ENCODE peak calls at places on chromosomes 2 and 18, in six cellular contexts. One of them, this sample, is unnamed.
A peak's percentile ranks its signal among the peaks of the same experiment; 100 is the strongest.

GRCh38 chr2:17878222-17879136 is at the start of gene KCNS3:
- DNase-seq in IMR-90: peak; percentile 14
- DNase-seq in upper lobe of left lung: peak; percentile 66
- DNase-seq in ovary: peak; percentile 12
- DNase-seq in heart left ventricle: peak; percentile 31
- DNase-seq in lower leg skin: no peak
- DNase-seq in this sample: peak; percentile 67

GRCh38 chr18:42635378-42636048 is 480.0 kb downstream of the RIT2 start:
- DNase-seq in IMR-90: no peak
- DNase-seq in upper lobe of left lung: no peak
- DNase-seq in ovary: no peak
- DNase-seq in heart left ventricle: no peak
- DNase-seq in lower leg skin: no peak
- DNase-seq in this sample: no peak

GRCh38 chr2:152407806-152408205 is 72.8 kb downstream of the FMNL2 start:
- DNase-seq in IMR-90: no peak
- DNase-seq in upper lobe of left lung: no peak
- DNase-seq in ovary: no peak
- DNase-seq in heart left ventricle: no peak
- DNase-seq in lower leg skin: no peak
- DNase-seq in this sample: no peak

GRCh38 chr2:165141601-165142000 is 62.2 kb downstream of the SCN3A start:
- DNase-seq in IMR-90: peak; percentile 3
- DNase-seq in upper lobe of left lung: no peak
- DNase-seq in ovary: no peak
- DNase-seq in heart left ventricle: no peak
- DNase-seq in lower leg skin: no peak
- DNase-seq in this sample: no peak

GRCh38 chr18:59055345-59056032 is 84.2 kb upstream of the SEC11C start:
- DNase-seq in IMR-90: no peak
- DNase-seq in upper lobe of left lung: no peak
- DNase-seq in ovary: no peak
- DNase-seq in heart left ventricle: no peak
- DNase-seq in lower leg skin: no peak
- DNase-seq in this sample: no peak

GRCh38 chr18:10304853-10305252 is 149.6 kb upstream of the APCDD1 start:
- DNase-seq in IMR-90: peak; percentile 79
- DNase-seq in upper lobe of left lung: peak; percentile 44
- DNase-seq in ovary: no peak
- DNase-seq in heart left ventricle: no peak
- DNase-seq in lower leg skin: peak; percentile 76
- DNase-seq in this sample: no peak

GRCh38 chr2:223101340-223102039 is 49.5 kb downstream of the KCNE4 start:
- DNase-seq in IMR-90: peak; percentile 55
- DNase-seq in upper lobe of left lung: no peak
- DNase-seq in ovary: no peak
- DNase-seq in heart left ventricle: no peak
- DNase-seq in lower leg skin: no peak
- DNase-seq in this sample: no peak

GRCh38 chr18:5772271-5772670 is 123.1 kb downstream of the TMEM200C start:
- DNase-seq in IMR-90: peak; percentile 26
- DNase-seq in upper lobe of left lung: no peak
- DNase-seq in ovary: no peak
- DNase-seq in heart left ventricle: no peak
- DNase-seq in lower leg skin: no peak
- DNase-seq in this sample: no peak

GRCh38 chr18:596288-596881 is 403 bp upstream of the CLUL1 start:
- DNase-seq in IMR-90: no peak
- DNase-seq in upper lobe of left lung: peak; percentile 86
- DNase-seq in ovary: peak; percentile 65
- DNase-seq in heart left ventricle: no peak
- DNase-seq in lower leg skin: peak; percentile 25
- DNase-seq in this sample: peak; percentile 53

GRCh38 chr2:157509755-157510154 is 65.9 kb upstream of the CYTIP start:
- DNase-seq in IMR-90: no peak
- DNase-seq in upper lobe of left lung: no peak
- DNase-seq in ovary: no peak
- DNase-seq in heart left ventricle: no peak
- DNase-seq in lower leg skin: no peak
- DNase-seq in this sample: no peak

GRCh38 chr2:223586261-223586660 is 15.9 kb downstream of the SCG2 start:
- DNase-seq in IMR-90: peak; percentile 88
- DNase-seq in upper lobe of left lung: no peak
- DNase-seq in ovary: no peak
- DNase-seq in heart left ventricle: no peak
- DNase-seq in lower leg skin: no peak
- DNase-seq in this sample: no peak

GRCh38 chr2:24424387-24424786 is 64.1 kb upstream of the ITSN2 start:
- DNase-seq in IMR-90: no peak
- DNase-seq in upper lobe of left lung: no peak
- DNase-seq in ovary: no peak
- DNase-seq in heart left ventricle: no peak
- DNase-seq in lower leg skin: no peak
- DNase-seq in this sample: no peak

GRCh38 chr2:9311488-9311887 is 104.9 kb downstream of the ASAP2 start:
- DNase-seq in IMR-90: peak; percentile 90
- DNase-seq in upper lobe of left lung: no peak
- DNase-seq in ovary: no peak
- DNase-seq in heart left ventricle: peak; percentile 70
- DNase-seq in lower leg skin: no peak
- DNase-seq in this sample: no peak

GRCh38 chr2:85435220-85435958 is 16.9 kb downstream of the SH2D6 start:
- DNase-seq in IMR-90: no peak
- DNase-seq in upper lobe of left lung: peak; percentile 62
- DNase-seq in ovary: no peak
- DNase-seq in heart left ventricle: no peak
- DNase-seq in lower leg skin: no peak
- DNase-seq in this sample: peak; percentile 72

GRCh38 chr2:208006833-208007232 is 18.5 kb downstream of the PLEKHM3 start:
- DNase-seq in IMR-90: peak; percentile 41
- DNase-seq in upper lobe of left lung: no peak
- DNase-seq in ovary: no peak
- DNase-seq in heart left ventricle: no peak
- DNase-seq in lower leg skin: no peak
- DNase-seq in this sample: no peak

GRCh38 chr2:109677815-109678580 is 63.8 kb downstream of the SOWAHC start:
- DNase-seq in IMR-90: no peak
- DNase-seq in upper lobe of left lung: no peak
- DNase-seq in ovary: no peak
- DNase-seq in heart left ventricle: no peak
- DNase-seq in lower leg skin: no peak
- DNase-seq in this sample: no peak

GRCh38 chr2:144459937-144460336 is 60.0 kb downstream of the ZEB2 start:
- DNase-seq in IMR-90: peak; percentile 81
- DNase-seq in upper lobe of left lung: no peak
- DNase-seq in ovary: no peak
- DNase-seq in heart left ventricle: no peak
- DNase-seq in lower leg skin: no peak
- DNase-seq in this sample: no peak

GRCh38 chr2:8258406-8258805 is 423.4 kb upstream of the ID2 start:
- DNase-seq in IMR-90: no peak
- DNase-seq in upper lobe of left lung: no peak
- DNase-seq in ovary: no peak
- DNase-seq in heart left ventricle: no peak
- DNase-seq in lower leg skin: no peak
- DNase-seq in this sample: no peak

GRCh38 chr18:14768241-14768640 is 20.3 kb downstream of the ANKRD30B start:
- DNase-seq in IMR-90: no peak
- DNase-seq in upper lobe of left lung: no peak
- DNase-seq in ovary: no peak
- DNase-seq in heart left ventricle: no peak
- DNase-seq in lower leg skin: no peak
- DNase-seq in this sample: no peak

GRCh38 chr2:119223521-119224390 is at the start of gene STEAP3:
- DNase-seq in IMR-90: peak; percentile 35
- DNase-seq in upper lobe of left lung: peak; percentile 90
- DNase-seq in ovary: peak; percentile 63
- DNase-seq in heart left ventricle: peak; percentile 88
- DNase-seq in lower leg skin: peak; percentile 43
- DNase-seq in this sample: peak; percentile 96

GRCh38 chr2:96964221-96964905 is 22.0 kb downstream of the FAM178B start:
- DNase-seq in IMR-90: no peak
- DNase-seq in upper lobe of left lung: no peak
- DNase-seq in ovary: no peak
- DNase-seq in heart left ventricle: no peak
- DNase-seq in lower leg skin: no peak
- DNase-seq in this sample: no peak

GRCh38 chr2:1748741-1749488 is 4.6 kb upstream of the PXDN start:
- DNase-seq in IMR-90: no peak
- DNase-seq in upper lobe of left lung: peak; percentile 14
- DNase-seq in ovary: peak; percentile 12
- DNase-seq in heart left ventricle: peak; percentile 13
- DNase-seq in lower leg skin: no peak
- DNase-seq in this sample: no peak

GRCh38 chr2:238286987-238287386 is 1.4 kb downstream of the PER2 start:
- DNase-seq in IMR-90: no peak
- DNase-seq in upper lobe of left lung: no peak
- DNase-seq in ovary: no peak
- DNase-seq in heart left ventricle: no peak
- DNase-seq in lower leg skin: no peak
- DNase-seq in this sample: no peak

GRCh38 chr2:239344857-239345216 is 56.0 kb downstream of the HDAC4 start:
- DNase-seq in IMR-90: no peak
- DNase-seq in upper lobe of left lung: peak; percentile 44
- DNase-seq in ovary: no peak
- DNase-seq in heart left ventricle: peak; percentile 75
- DNase-seq in lower leg skin: no peak
- DNase-seq in this sample: no peak

GRCh38 chr2:236776695-236777251 is 207.1 kb downstream of the ACKR3 start:
- DNase-seq in IMR-90: peak; percentile 35
- DNase-seq in upper lobe of left lung: no peak
- DNase-seq in ovary: no peak
- DNase-seq in heart left ventricle: no peak
- DNase-seq in lower leg skin: no peak
- DNase-seq in this sample: no peak

GRCh38 chr2:167869200-167869599 is 378.2 kb downstream of the STK39 start:
- DNase-seq in IMR-90: no peak
- DNase-seq in upper lobe of left lung: no peak
- DNase-seq in ovary: no peak
- DNase-seq in heart left ventricle: no peak
- DNase-seq in lower leg skin: no peak
- DNase-seq in this sample: no peak

GRCh38 chr2:217897816-217898806 is 104.7 kb downstream of the TNS1 start:
- DNase-seq in IMR-90: no peak
- DNase-seq in upper lobe of left lung: peak; percentile 91
- DNase-seq in ovary: peak; percentile 45
- DNase-seq in heart left ventricle: peak; percentile 82
- DNase-seq in lower leg skin: no peak
- DNase-seq in this sample: peak; percentile 58

DNA sequence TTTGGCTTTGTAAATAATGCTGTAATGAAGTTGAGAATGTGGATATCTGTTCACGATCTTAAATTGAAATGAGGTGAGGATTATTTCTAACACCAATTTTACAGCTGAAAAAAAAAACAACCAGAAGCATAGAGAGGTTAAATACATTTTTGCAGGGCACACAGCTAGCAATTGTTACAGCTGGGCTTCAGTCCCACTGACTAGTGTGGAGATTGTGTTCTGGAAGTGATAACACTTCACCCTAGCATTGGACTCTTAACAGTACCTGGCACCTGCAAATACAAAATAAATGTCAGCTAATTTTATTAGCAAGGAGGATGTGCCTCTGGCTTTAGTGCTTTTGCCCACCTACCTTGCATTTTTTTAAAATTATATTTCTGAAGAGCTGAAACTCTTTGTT is 28.8 kb downstream of the CAVIN2 start:
- DNase-seq in IMR-90: no peak
- DNase-seq in upper lobe of left lung: no peak
- DNase-seq in ovary: no peak
- DNase-seq in heart left ventricle: no peak
- DNase-seq in lower leg skin: no peak
- DNase-seq in this sample: no peak
- TF ChIP-seq POLR2A in IMR-90: no peak
- TF ChIP-seq POLR2A in upper lobe of left lung: no peak
- TF ChIP-seq POLR2A in ovary: no peak
- TF ChIP-seq POLR2A in heart left ventricle: no peak
- TF ChIP-seq POLR2A in lower leg skin: no peak
- TF ChIP-seq POLR2A in this sample: no peak

GRCh38 chr2:69013123-69013836 is at the start of gene ANTXR1:
- DNase-seq in IMR-90: peak; percentile 78
- DNase-seq in upper lobe of left lung: peak; percentile 40
- DNase-seq in ovary: peak; percentile 79
- DNase-seq in heart left ventricle: peak; percentile 43
- DNase-seq in lower leg skin: peak; percentile 49
- DNase-seq in this sample: no peak
- TF ChIP-seq POLR2A in IMR-90: peak; percentile 53
- TF ChIP-seq POLR2A in upper lobe of left lung: no peak
- TF ChIP-seq POLR2A in ovary: peak; percentile 37
- TF ChIP-seq POLR2A in heart left ventricle: no peak
- TF ChIP-seq POLR2A in lower leg skin: no peak
- TF ChIP-seq POLR2A in this sample: no peak

DNA sequence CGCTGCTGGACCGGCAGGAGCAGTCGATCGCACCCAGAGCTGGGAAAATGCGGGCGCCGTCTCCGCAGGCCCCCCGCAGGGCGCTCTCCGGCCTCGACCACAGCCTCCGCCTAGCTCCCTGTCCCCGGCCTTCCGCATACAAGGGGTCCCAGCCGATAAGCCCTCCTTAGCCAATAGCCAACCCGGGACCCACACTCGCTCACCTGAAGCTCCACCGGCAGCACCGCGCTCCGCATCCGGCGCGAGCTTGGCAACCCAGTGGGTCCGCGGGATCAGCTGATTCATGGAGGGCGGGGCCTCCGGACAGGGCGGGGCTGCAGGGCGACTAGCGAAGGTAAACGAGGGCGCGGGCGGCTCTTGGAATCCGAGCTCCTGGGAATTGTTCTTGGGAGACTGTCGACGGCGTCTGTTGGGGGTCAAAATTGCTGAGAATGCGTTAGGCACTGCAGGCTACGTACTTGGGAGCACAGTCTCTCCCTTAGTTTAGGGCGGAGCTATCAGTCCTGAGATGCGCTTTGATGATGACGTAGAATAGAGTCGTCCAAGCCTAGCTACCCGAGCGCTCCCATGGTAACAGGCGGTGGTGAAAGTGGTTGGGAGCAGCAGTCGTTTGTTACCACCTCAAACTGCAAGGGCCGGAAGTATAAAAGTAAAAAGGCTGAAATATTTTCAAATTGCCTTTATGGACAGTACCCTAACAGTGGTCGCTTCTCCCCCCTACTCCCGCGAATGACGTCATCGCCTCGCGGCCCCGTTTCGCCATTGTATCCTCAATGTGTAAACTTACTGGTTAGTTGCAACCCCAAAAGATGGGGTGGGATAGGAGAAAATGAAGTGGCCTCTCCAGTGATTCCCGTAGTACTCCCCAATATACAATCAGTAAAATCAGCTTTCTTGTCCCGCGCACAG is at the start of gene ALS2:
- DNase-seq in IMR-90: peak; percentile 100
- DNase-seq in upper lobe of left lung: peak; percentile 98
- DNase-seq in ovary: peak; percentile 97
- DNase-seq in heart left ventricle: peak; percentile 98
- DNase-seq in lower leg skin: peak; percentile 97
- DNase-seq in this sample: peak; percentile 98
- TF ChIP-seq POLR2A in IMR-90: peak; percentile 66
- TF ChIP-seq POLR2A in upper lobe of left lung: peak; percentile 44
- TF ChIP-seq POLR2A in ovary: peak; percentile 37
- TF ChIP-seq POLR2A in heart left ventricle: no peak
- TF ChIP-seq POLR2A in lower leg skin: no peak
- TF ChIP-seq POLR2A in this sample: peak; percentile 56

GRCh38 chr2:3463914-3464313 is 55.4 kb downstream of the ADI1 start:
- DNase-seq in IMR-90: no peak
- DNase-seq in upper lobe of left lung: peak; percentile 14
- DNase-seq in ovary: peak; percentile 15
- DNase-seq in heart left ventricle: no peak
- DNase-seq in lower leg skin: no peak
- DNase-seq in this sample: no peak
- TF ChIP-seq POLR2A in IMR-90: no peak
- TF ChIP-seq POLR2A in upper lobe of left lung: no peak
- TF ChIP-seq POLR2A in ovary: no peak
- TF ChIP-seq POLR2A in heart left ventricle: no peak
- TF ChIP-seq POLR2A in lower leg skin: no peak
- TF ChIP-seq POLR2A in this sample: no peak

This sample was measured in right lobe of liver.